ENCODE peak calls at places on chromosomes 3 and 15, in six cellular contexts. V is H9, S is neural progenitor cell, B is neuronal stem cell, T is IMR-90, W is GM23248. J is an unnamed sample.
A peak's percentile ranks its signal among the peaks of the same experiment; 100 is the strongest.

GRCh38 chr3:146772211-146772743 is 167.1 kb upstream of the PLSCR5 start:
- DNase-seq in V (no peak), S (no peak), B (no peak), T (no peak), W (no peak), J (no peak)

GRCh38 chr3:47421741-47422649 is 41.2 kb downstream of the PTPN23 start:
- DNase-seq in V (no peak), S (no peak), B (no peak), T (no peak), W (peak; percentile 55), J (peak; percentile 34)

GRCh38 chr15:88690331-88690730 is 51.5 kb downstream of the ISG20 start:
- DNase-seq in V (no peak), S (no peak), B (no peak), T (no peak), W (no peak), J (no peak)

GRCh38 chr15:101526442-101526841 is 36.9 kb upstream of the PCSK6 start:
- DNase-seq in V (no peak), S (no peak), B (no peak), T (no peak), W (no peak), J (no peak)

GRCh38 chr15:44101944-44102343 is 93.1 kb downstream of the FRMD5 start:
- DNase-seq in V (no peak), S (no peak), B (no peak), T (peak; percentile 52), W (peak; percentile 57), J (peak; percentile 53)

GRCh38 chr3:7282988-7283387 is 422.1 kb downstream of the GRM7 start:
- DNase-seq in V (no peak), S (no peak), B (no peak), T (no peak), W (no peak), J (no peak)

GRCh38 chr3:47836986-47837385 is 34.0 kb downstream of the DHX30 start:
- DNase-seq in V (peak; percentile 42), S (no peak), B (no peak), T (no peak), W (no peak), J (no peak)

GRCh38 chr3:14237431-14237830 is 58.8 kb downstream of the LSM3 start:
- DNase-seq in V (no peak), S (no peak), B (no peak), T (no peak), W (no peak), J (no peak)

GRCh38 chr3:121514496-121514895 is 31.3 kb downstream of the POLQ start:
- DNase-seq in V (no peak), S (no peak), B (no peak), T (no peak), W (no peak), J (no peak)

GRCh38 chr15:55555089-55555488 is 33.1 kb downstream of the PYGO1 start:
- DNase-seq in V (no peak), S (no peak), B (no peak), T (no peak), W (no peak), J (no peak)

GRCh38 chr15:55549305-55549704 is 38.8 kb downstream of the PYGO1 start:
- DNase-seq in V (no peak), S (no peak), B (no peak), T (peak; percentile 34), W (no peak), J (peak; percentile 20)

GRCh38 chr15:55552461-55552860 is 35.7 kb downstream of the PYGO1 start:
- DNase-seq in V (no peak), S (no peak), B (no peak), T (no peak), W (no peak), J (no peak)

GRCh38 chr15:55552926-55553325 is 35.2 kb downstream of the PYGO1 start:
- DNase-seq in V (peak; percentile 38), S (peak; percentile 43), B (no peak), T (peak; percentile 83), W (peak; percentile 3), J (no peak)
- H2AFZ ChIP-seq in V (no peak overlapping the region), S (no peak overlapping the region), B (no peak overlapping the region), T (peak overlapping the region; percentile 63), W (no peak overlapping the region), J (no peak overlapping the region)

GRCh38 chr15:48550822-48551525 is 94.5 kb downstream of the FBN1 start:
- DNase-seq in V (no peak), S (no peak), B (no peak), T (no peak), W (no peak), J (no peak)

GRCh38 chr15:48547305-48547704 is 98.2 kb downstream of the FBN1 start:
- DNase-seq in V (no peak), S (no peak), B (no peak), T (peak; percentile 72), W (peak; percentile 66), J (no peak)

GRCh38 chr15:48553559-48553958 is 92.0 kb downstream of the FBN1 start:
- DNase-seq in V (no peak), S (no peak), B (no peak), T (peak; percentile 62), W (peak; percentile 68), J (no peak)

GRCh38 chr15:48544816-48545215 is 100.7 kb downstream of the FBN1 start:
- DNase-seq in V (no peak), S (no peak), B (no peak), T (peak; percentile 62), W (peak; percentile 58), J (no peak)

GRCh38 chr15:48548376-48548775 is 97.1 kb downstream of the FBN1 start:
- DNase-seq in V (no peak), S (no peak), B (no peak), T (no peak), W (no peak), J (no peak)
- H3K9ac ChIP-seq in V (no peak overlapping the region), S (no peak overlapping the region), B (no peak overlapping the region), T (peak overlapping the region; percentile 17), W (peak overlapping the region; percentile 73), J (no peak overlapping the region)

GRCh38 chr3:187197255-187197654 is at the start of gene RTP1:
- DNase-seq in V (peak; percentile 56), S (peak; percentile 62), B (peak; percentile 17), T (no peak), W (no peak), J (no peak)
- H2AFZ ChIP-seq in V (no peak within 1 kb of the TSS), S (peak within 1 kb of the TSS; percentile 82), B (no peak within 1 kb of the TSS), T (no peak within 1 kb of the TSS), W (no peak within 1 kb of the TSS), J (no peak within 1 kb of the TSS)

GRCh38 chr3:144771401-144771870 is 799.8 kb downstream of the DIPK2A start:
- DNase-seq in V (no peak), S (no peak), B (no peak), T (no peak), W (peak; percentile 54), J (no peak)
- H3K9ac ChIP-seq in V (no peak overlapping the region), S (no peak overlapping the region), B (no peak overlapping the region), T (no peak overlapping the region), W (no peak overlapping the region), J (no peak overlapping the region)

DNA sequence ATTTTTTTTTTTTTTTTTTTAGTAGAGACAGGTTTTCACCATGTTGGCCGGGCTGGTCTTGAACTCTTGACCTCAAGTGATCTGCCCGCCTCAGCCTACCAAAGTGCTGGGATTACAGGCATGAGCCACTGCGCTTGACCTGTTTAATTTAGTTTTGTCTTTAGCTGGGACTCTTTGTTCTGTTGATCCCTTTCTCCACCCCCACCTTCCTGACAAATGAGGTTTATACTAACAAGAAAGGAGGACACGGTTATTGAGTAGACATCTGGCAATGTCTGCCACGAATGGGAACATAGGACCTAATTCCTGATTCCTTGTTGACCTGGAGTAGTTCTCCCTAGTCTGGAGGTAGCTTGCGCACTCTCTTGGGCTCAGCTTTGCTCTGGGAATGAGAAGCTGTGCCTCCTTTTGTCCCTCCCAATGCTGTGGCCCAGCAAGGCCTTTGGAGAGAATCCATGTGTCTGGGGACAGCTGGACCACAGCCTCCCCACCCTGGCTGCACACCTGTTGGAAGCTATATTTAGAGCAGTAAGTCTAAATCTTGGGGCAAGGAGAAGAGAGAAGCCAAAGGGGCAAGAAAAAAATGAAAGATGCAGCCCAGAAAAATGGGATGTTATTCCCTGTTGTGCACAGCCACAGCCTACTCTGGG is 53.2 kb upstream of the ADPGK start:
- DNase-seq in V (no peak), S (no peak), B (no peak), T (no peak), W (no peak), J (no peak)
- H2AFZ ChIP-seq in V (no peak overlapping the region), S (no peak overlapping the region), B (no peak overlapping the region), T (no peak overlapping the region), W (no peak overlapping the region), J (no peak overlapping the region)

DNA sequence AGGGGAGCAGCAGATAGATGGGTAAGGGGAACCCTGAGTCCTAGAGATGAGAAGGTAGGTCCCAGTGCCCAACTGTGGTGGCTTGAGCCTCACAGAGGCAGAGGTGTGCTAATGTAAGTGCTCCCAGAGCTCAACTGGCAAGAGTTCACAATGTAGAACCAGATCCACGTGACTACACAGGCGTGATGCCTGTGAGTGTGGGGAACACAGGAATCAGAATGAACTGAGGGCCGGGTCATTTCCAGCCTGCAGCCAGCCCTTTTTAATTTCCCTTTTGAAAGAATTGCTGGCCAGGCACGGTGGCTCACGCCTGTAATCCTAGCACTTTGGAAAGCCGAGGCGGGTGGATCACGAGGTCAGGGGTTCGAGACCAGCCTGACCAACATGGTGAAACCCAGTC is 11.0 kb downstream of the C3orf62 start:
- DNase-seq in V (no peak), S (no peak), B (no peak), T (no peak), W (peak; percentile 17), J (no peak)
- H3K9ac ChIP-seq in V (no peak overlapping the region), S (no peak overlapping the region), B (no peak overlapping the region), T (no peak overlapping the region), W (no peak overlapping the region), J (no peak overlapping the region)

GRCh38 chr3:193772389-193772788 is 179.4 kb downstream of the OPA1 start:
- DNase-seq in V (no peak), S (peak; percentile 95), B (peak; percentile 90), T (no peak), W (no peak), J (no peak)

GRCh38 chr3:193773266-193774183 is 180.5 kb downstream of the OPA1 start:
- DNase-seq in V (no peak), S (no peak), B (no peak), T (no peak), W (no peak), J (no peak)

GRCh38 chr3:193771011-193771697 is 178.1 kb downstream of the OPA1 start:
- DNase-seq in V (peak; percentile 12), S (no peak), B (no peak), T (no peak), W (no peak), J (no peak)

GRCh38 chr3:193769437-193769836 is 176.4 kb downstream of the OPA1 start:
- DNase-seq in V (no peak), S (no peak), B (no peak), T (no peak), W (no peak), J (no peak)

DNA sequence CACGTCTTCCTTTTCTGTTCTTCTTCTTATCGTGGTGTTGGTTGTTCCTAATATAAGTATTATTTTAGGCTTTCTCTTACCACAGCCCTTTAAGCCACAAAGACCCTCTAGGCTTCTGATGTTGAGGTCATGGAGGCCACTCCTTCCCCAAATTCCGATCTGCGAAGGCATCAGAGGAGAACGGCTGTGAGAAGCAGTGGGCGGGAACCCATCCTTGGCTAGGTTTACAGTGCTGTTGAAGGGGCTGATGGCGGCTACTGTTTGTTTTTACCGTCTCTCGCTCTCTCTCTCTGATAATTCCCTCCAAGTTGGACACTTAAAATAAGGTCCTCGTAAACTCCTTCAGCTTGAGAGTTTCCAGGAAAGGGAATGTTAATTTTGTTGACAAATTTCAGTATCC is 178.7 kb downstream of the OPA1 start:
- DNase-seq in V (no peak), S (peak; percentile 41), B (peak; percentile 29), T (no peak), W (no peak), J (no peak)
- H2AFZ ChIP-seq in V (no peak overlapping the region), S (no peak overlapping the region), B (no peak overlapping the region), T (no peak overlapping the region), W (no peak overlapping the region), J (no peak overlapping the region)

J was measured in PC-3.